ENCODE peak calls at places on chromosome 21, in four cellular contexts. T is body of pancreas, A is tibial artery, J is fibroblast of villous mesenchyme. Y is an unnamed sample.

GRCh38 chr21:44423312-44423821 is 31.9 kb upstream of the LRRC3 start:
- DNase-seq in J (no peak), A (peak; percentile 13), T (no peak), Y (no peak)

GRCh38 chr21:34534522-34534921 is 22.5 kb upstream of the KCNE1 start:
- DNase-seq in T (no peak), J (no peak), A (no peak), Y (no peak)

GRCh38 chr21:44833663-44834062 is 15.8 kb upstream of the SUMO3 start:
- DNase-seq in J (no peak), T (no peak), A (no peak), Y (no peak)

GRCh38 chr21:20856926-20857325 is 141.3 kb upstream of the NCAM2 start:
- DNase-seq in J (no peak), A (no peak), T (no peak), Y (no peak)

GRCh38 chr21:14673649-14674048 is 127.5 kb upstream of the SAMSN1 start:
- DNase-seq in A (no peak), T (no peak), J (no peak), Y (no peak)

GRCh38 chr21:14050121-14050520 is 160.6 kb downstream of the LIPI start:
- DNase-seq in A (no peak), T (no peak), J (no peak), Y (no peak)

GRCh38 chr21:31186916-31187315 is 148.6 kb upstream of the KRTAP19-8 start:
- DNase-seq in J (no peak), T (no peak), A (no peak), Y (no peak)

GRCh38 chr21:14875704-14876364 is 189.0 kb downstream of the NRIP1 start:
- DNase-seq in J (peak; percentile 40), A (no peak), T (no peak), Y (no peak)

GRCh38 chr21:7953058-7953457 is 2568.3 kb upstream of the TPTE start:
- DNase-seq in T (no peak), J (no peak), A (no peak), Y (no peak)

GRCh38 chr21:43758132-43758619 is 17.9 kb downstream of the CSTB start:
- DNase-seq in J (peak; percentile 86), A (peak; percentile 68), T (no peak), Y (peak; percentile 84)

GRCh38 chr21:35475006-35475405 is 425.9 kb upstream of the RUNX1 start:
- DNase-seq in J (no peak), T (no peak), A (no peak), Y (peak; percentile 63)

GRCh38 chr21:29072873-29073221 is 601 bp downstream of the CCT8 start:
- DNase-seq in T (no peak), J (peak; percentile 59), A (no peak), Y (peak; percentile 49)

DNA sequence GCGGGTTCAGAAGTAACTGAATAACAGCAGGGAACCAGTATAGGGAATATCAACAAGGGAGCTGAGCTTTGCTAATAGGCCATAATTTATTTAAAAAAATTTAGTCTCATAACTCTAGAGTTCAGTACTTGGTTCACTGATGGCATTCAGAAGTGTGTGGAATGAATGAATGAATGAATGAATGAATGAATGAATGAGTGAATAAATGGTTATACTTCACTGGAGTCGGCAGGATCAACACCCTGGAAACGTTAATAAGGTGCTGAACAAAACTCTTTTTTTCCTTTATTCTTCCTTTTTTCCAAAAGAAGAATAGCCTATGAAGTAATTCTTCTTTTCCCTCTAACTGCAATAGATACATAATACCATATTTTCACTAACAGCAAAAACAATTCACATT is 129.3 kb downstream of the SIM2 start:
- DNase-seq in A (no peak), T (no peak), J (no peak), Y (no peak)
- H3K4me3 ChIP-seq in A (no peak overlapping the region), T (no peak overlapping the region), J (no peak overlapping the region), Y (no peak overlapping the region)

GRCh38 chr21:41887682-41888081 is 8.5 kb upstream of the PRDM15 start:
- DNase-seq in J (no peak), T (no peak), A (no peak), Y (no peak)

GRCh38 chr21:41884501-41885030 is 5.4 kb upstream of the PRDM15 start:
- DNase-seq in A (no peak), J (no peak), T (no peak), Y (no peak)

GRCh38 chr21:41883582-41883981 is 4.4 kb upstream of the PRDM15 start:
- DNase-seq in A (no peak), T (no peak), J (no peak), Y (no peak)

GRCh38 chr21:41886331-41886730 is 7.2 kb upstream of the PRDM15 start:
- DNase-seq in T (no peak), J (no peak), A (no peak), Y (no peak)

DNA sequence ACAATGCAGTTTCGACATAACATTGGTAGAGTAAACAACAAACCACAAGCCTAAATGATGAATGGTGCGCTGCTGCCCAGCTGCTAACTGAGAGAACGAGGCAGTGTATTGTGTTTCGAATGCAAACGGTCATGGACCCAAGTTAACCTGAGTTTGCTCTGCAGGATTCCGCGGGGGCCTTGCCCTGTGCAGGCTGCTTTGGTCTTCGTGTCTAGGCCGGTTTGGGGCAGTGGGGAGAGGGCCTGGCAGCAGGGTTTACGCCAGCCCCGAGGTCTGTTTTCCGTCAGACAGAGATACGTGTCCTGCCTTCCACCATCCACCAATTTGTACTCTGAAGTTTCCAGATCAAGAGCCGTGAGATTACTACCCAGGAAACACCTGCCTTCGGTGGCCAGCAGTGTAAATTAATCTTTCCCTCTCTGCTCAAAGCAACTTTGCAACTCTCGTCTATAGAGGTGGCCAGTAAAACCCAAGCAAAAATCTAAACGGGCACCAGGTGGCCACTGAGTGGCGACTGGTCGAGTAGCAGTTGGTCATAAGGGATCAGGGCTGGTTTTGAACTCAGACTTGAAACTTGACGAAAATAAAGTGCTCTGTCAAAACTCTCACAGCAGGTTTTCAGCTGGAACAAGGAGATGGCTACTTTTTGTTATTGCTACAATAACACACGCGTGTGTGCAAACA is 6.3 kb upstream of the PRDM15 start:
- DNase-seq in J (peak; percentile 37), T (peak; percentile 49), A (no peak), Y (no peak)
- TF ChIP-seq CTCF in J (no peak), T (no peak), A (no peak), Y (no peak)

DNA sequence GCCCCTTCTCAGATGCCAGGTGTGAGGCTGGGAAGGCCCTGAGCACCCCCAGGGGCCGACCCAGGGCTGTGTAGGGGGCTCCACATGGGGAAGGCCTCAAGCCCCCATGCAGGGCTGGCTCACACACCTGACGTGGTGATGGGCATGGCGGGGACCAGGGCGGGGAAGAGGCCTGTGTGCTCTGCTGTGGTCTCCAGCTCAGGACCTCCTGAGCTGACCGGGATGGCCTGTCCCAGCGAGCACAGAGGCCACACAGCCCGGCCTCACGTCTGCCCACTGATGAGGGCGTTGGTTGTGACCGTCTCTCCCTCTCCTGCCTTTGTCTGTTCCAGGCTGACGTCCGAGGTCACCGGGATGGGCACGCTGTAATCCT is 40.2 kb upstream of the COL6A1 start:
- DNase-seq in J (no peak), A (no peak), T (no peak), Y (no peak)
- H3K4me3 ChIP-seq in J (no peak overlapping the region), A (no peak overlapping the region), T (no peak overlapping the region), Y (no peak overlapping the region)

DNA sequence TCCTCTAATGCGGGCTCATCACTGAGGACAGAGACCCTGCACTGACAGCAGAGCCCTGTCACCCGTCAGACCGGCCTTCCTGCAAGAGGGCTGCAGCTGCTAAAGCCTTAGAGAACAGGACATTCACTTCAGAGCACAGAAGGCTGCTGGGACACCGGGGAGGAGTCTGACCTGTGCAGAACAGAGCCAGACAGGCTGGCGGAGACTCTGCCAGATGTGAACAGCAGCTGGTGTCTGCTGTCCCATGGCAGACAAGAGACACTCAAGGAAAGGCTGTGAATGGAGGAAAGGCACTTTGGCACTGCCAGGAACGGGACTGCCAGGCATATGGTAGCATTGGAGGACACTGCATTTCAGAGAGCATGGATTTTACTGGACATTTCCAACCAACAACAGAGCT is 21.4 kb downstream of the MRAP start:
- DNase-seq in J (no peak), T (no peak), A (no peak), Y (no peak)
- TF ChIP-seq CTCF in J (no peak), T (no peak), A (no peak), Y (no peak)

GRCh38 chr21:42113926-42114409 is 42.9 kb downstream of the UMODL1 start:
- DNase-seq in J (peak; percentile 48), A (peak; percentile 63), T (no peak), Y (no peak)
- H3K4me3 ChIP-seq in J (no peak overlapping the region), A (no peak overlapping the region), T (no peak overlapping the region), Y (no peak overlapping the region)

GRCh38 chr21:39030127-39030884 is 152.9 kb downstream of the PSMG1 start:
- DNase-seq in A (no peak), J (no peak), T (no peak), Y (no peak)
- TF ChIP-seq CTCF in A (no peak), J (no peak), T (no peak), Y (no peak)

GRCh38 chr21:41926807-41927171 is 27.0 kb downstream of the C2CD2 start:
- DNase-seq in J (no peak), T (no peak), A (no peak), Y (no peak)
- H3K4me3 ChIP-seq in J (peak overlapping the region; percentile 55), T (no peak overlapping the region), A (peak overlapping the region; percentile 24), Y (peak overlapping the region; percentile 19)

Y was measured in fibroblast of pulmonary artery.